ENCODE peak calls at places on chromosome 2, in seven cellular contexts. C is GM23338; Y is dorsolateral prefrontal cortex; E is omental fat pad; S is stimulated activated CD4-positive, alpha-beta T cell treated with anti-CD3 and anti-CD28 coated beads, TNF-alpha, amount 100 ng/mL, for 4 hours; U is T-cell; L is spleen. W is an unnamed sample.

GRCh38 chr2:146317959-146318358 is 1526.9 kb upstream of the ACVR2A start:
- DNase-seq in C (no peak), Y (no peak), U (no peak), L (no peak), E (no peak), S (no peak), W (no peak)

GRCh38 chr2:35820404-35820803 is 535.2 kb upstream of the CRIM1 start:
- DNase-seq in S (no peak), U (no peak), L (no peak), C (no peak), E (no peak), Y (no peak), W (no peak)

GRCh38 chr2:191530618-191531017 is 147.3 kb upstream of the NABP1 start:
- DNase-seq in E (no peak), Y (no peak), L (no peak), C (no peak), S (no peak), U (no peak), W (no peak)

GRCh38 chr2:19757586-19757985 is 144.2 kb downstream of the TTC32 start:
- DNase-seq in E (no peak), L (no peak), Y (no peak), U (no peak), C (no peak), S (no peak), W (no peak)

GRCh38 chr2:127612111-127612822 is 33.7 kb upstream of the GPR17 start:
- DNase-seq in L (peak), S (no peak), E (no peak), C (no peak), U (no peak), Y (no peak), W (no peak)

GRCh38 chr2:150997066-150997465 is 264.6 kb downstream of the RBM43 start:
- DNase-seq in E (no peak), C (no peak), U (no peak), Y (no peak), L (no peak), S (no peak), W (no peak)

GRCh38 chr2:148642891-148643416 is 1.6 kb upstream of the EPC2 start:
- DNase-seq in Y (no peak), L (no peak), E (no peak), U (no peak), S (no peak), C (no peak), W (no peak)

GRCh38 chr2:191167766-191168165 is 17.0 kb upstream of the STAT4 start:
- DNase-seq in E (no peak), U (no peak), Y (no peak), C (no peak), S (no peak), L (no peak), W (no peak)

GRCh38 chr2:71064754-71065621 is 3.5 kb upstream of the NAGK start:
- DNase-seq in Y (no peak), S (no peak), L (peak), U (no peak), E (no peak), C (no peak), W (no peak)

GRCh38 chr2:138121769-138122661 is 157.7 kb downstream of the HNMT start:
- DNase-seq in S (no peak), Y (no peak), U (no peak), E (no peak), L (no peak), C (no peak), W (no peak)

GRCh38 chr2:230869691-230870543 is 5.2 kb downstream of the ITM2C start:
- DNase-seq in E (no peak), Y (no peak), U (no peak), S (no peak), L (no peak), C (no peak), W (no peak)

GRCh38 chr2:128395640-128396499 is 77.2 kb upstream of the HS6ST1 start:
- DNase-seq in S (no peak), E (no peak), L (peak), Y (peak), U (peak), C (peak), W (no peak)

GRCh38 chr2:188330316-188331053 is 38.8 kb downstream of the GULP1 start:
- DNase-seq in S (no peak), L (no peak), E (no peak), Y (no peak), U (no peak), C (peak), W (no peak)

GRCh38 chr2:232385660-232386489 is 7.3 kb downstream of the ALPP start:
- DNase-seq in E (no peak), Y (no peak), S (no peak), L (no peak), U (no peak), C (peak), W (no peak)

GRCh38 chr2:240232264-240232915 is 91.9 kb upstream of the OTOS start:
- DNase-seq in S (no peak), C (no peak), Y (no peak), E (peak), L (no peak), U (peak), W (no peak)

GRCh38 chr2:70121627-70122372 is 34.5 kb downstream of the PCBP1 start:
- DNase-seq in U (no peak), Y (no peak), L (peak), C (no peak), E (peak), S (no peak), W (no peak)

GRCh38 chr2:141703506-141703905 is 427.3 kb downstream of the LRP1B start:
- DNase-seq in Y (no peak), U (no peak), L (no peak), E (no peak), C (no peak), S (no peak), W (no peak)

GRCh38 chr2:183348492-183348891 is 224.2 kb downstream of the NUP35 start:
- DNase-seq in E (no peak), Y (no peak), L (no peak), C (no peak), S (no peak), U (no peak), W (no peak)

GRCh38 chr2:44005831-44006230 is 10.0 kb upstream of the LRPPRC start:
- DNase-seq in C (no peak), L (no peak), Y (no peak), U (no peak), E (no peak), S (no peak), W (no peak)

GRCh38 chr2:217834744-217835513 is 167.9 kb downstream of the TNS1 start:
- DNase-seq in C (no peak), Y (no peak), U (no peak), E (no peak), L (no peak), S (no peak), W (no peak)

GRCh38 chr2:109166811-109167210 is 37.8 kb downstream of the SH3RF3 start:
- DNase-seq in E (no peak), Y (no peak), C (no peak), U (no peak), S (no peak), L (no peak), W (no peak)

GRCh38 chr2:127195140-127196074 is 24.7 kb downstream of the CYP27C1 start:
- DNase-seq in Y (no peak), L (peak), S (no peak), C (no peak), U (no peak), E (no peak), W (no peak)

GRCh38 chr2:235666240-235666781 is 172.5 kb downstream of the AGAP1 start:
- DNase-seq in Y (no peak), S (no peak), U (no peak), C (peak), E (no peak), L (no peak), W (no peak)

GRCh38 chr2:33134764-33135560 is 188.2 kb downstream of the LTBP1 start:
- DNase-seq in Y (no peak), C (no peak), E (no peak), L (no peak), U (no peak), S (no peak), W (no peak)

GRCh38 chr2:217975626-217976025 is 27.2 kb downstream of the TNS1 start:
- DNase-seq in C (no peak), Y (peak), E (no peak), S (no peak), L (peak), U (no peak), W (no peak)

GRCh38 chr2:42939411-42940206 is 147.2 kb upstream of the HAAO start:
- DNase-seq in Y (no peak), S (no peak), L (no peak), C (no peak), U (no peak), E (no peak), W (no peak)

GRCh38 chr2:44429034-44429433 is 67.3 kb downstream of the CAMKMT start:
- DNase-seq in Y (no peak), E (no peak), S (no peak), C (no peak), U (no peak), L (no peak), W (no peak)

GRCh38 chr2:101386599-101387150 is 628 bp downstream of the CREG2 start:
- DNase-seq in E (no peak), U (no peak), L (peak), S (no peak), C (peak), Y (no peak), W (no peak)

GRCh38 chr2:43196773-43197567 is 29.4 kb downstream of the ZFP36L2 start:
- DNase-seq in C (no peak), Y (no peak), U (no peak), E (no peak), L (no peak), S (no peak), W (no peak)

GRCh38 chr2:15662579-15662978 is 70.9 kb downstream of the DDX1 start:
- DNase-seq in Y (no peak), S (no peak), C (no peak), L (no peak), U (no peak), E (no peak), W (no peak)

GRCh38 chr2:71646028-71646427 is 192.7 kb downstream of the DYSF start:
- DNase-seq in S (no peak), L (no peak), C (no peak), E (no peak), U (no peak), Y (no peak), W (no peak)

GRCh38 chr2:21411796-21412195 is 288.0 kb downstream of the TDRD15 start:
- DNase-seq in U (no peak), Y (no peak), S (no peak), L (no peak), E (no peak), C (no peak), W (no peak)

GRCh38 chr2:174343638-174344455 is 9.1 kb downstream of the SP9 start:
- DNase-seq in U (no peak), E (no peak), C (peak), S (no peak), L (peak), Y (no peak), W (no peak)

GRCh38 chr2:205405752-205406151 is 276.5 kb upstream of the NRP2 start:
- DNase-seq in L (no peak), E (no peak), S (no peak), C (no peak), Y (no peak), U (no peak), W (no peak)

GRCh38 chr2:127721978-127722355 is 20.7 kb downstream of the SFT2D3 start:
- DNase-seq in S (no peak), L (no peak), U (no peak), C (no peak), Y (no peak), E (no peak), W (no peak)

W was measured in amygdala.